ENCODE peak calls at places on chromosomes 11 and 22, in four cellular contexts. One of them, this sample, is unnamed.

GRCh38 chr11:32821517-32821916 is 8.2 kb upstream of the PRRG4 start:
- DNase-seq in epithelial cell of proximal tubule: no peak
- DNase-seq in lower leg skin: no peak
- DNase-seq in HT1080: peak
- DNase-seq in this sample: no peak

GRCh38 chr11:44611687-44612437 is 46.4 kb downstream of the CD82 start:
- DNase-seq in epithelial cell of proximal tubule: no peak
- DNase-seq in lower leg skin: no peak
- DNase-seq in HT1080: no peak
- DNase-seq in this sample: peak

GRCh38 chr22:39280250-39280649 is 35.5 kb upstream of the PDGFB start:
- DNase-seq in epithelial cell of proximal tubule: no peak
- DNase-seq in lower leg skin: no peak
- DNase-seq in HT1080: no peak
- DNase-seq in this sample: no peak

GRCh38 chr11:44601471-44602370 is 36.3 kb downstream of the CD82 start:
- DNase-seq in epithelial cell of proximal tubule: no peak
- DNase-seq in lower leg skin: no peak
- DNase-seq in HT1080: no peak
- DNase-seq in this sample: no peak

GRCh38 chr11:1125803-1126202 is 31.9 kb upstream of the MUC5AC start:
- DNase-seq in epithelial cell of proximal tubule: no peak
- DNase-seq in lower leg skin: no peak
- DNase-seq in HT1080: no peak
- DNase-seq in this sample: no peak

GRCh38 chr22:46574993-46575914 is 37.8 kb upstream of the CELSR1 start:
- DNase-seq in epithelial cell of proximal tubule: no peak
- DNase-seq in lower leg skin: no peak
- DNase-seq in HT1080: peak
- DNase-seq in this sample: no peak

GRCh38 chr22:37985751-37986281 is 1.5 kb upstream of the SOX10 start:
- DNase-seq in epithelial cell of proximal tubule: no peak
- DNase-seq in lower leg skin: no peak
- DNase-seq in HT1080: no peak
- DNase-seq in this sample: no peak

GRCh38 chr11:123569387-123569786 is 85.0 kb downstream of the SCN3B start:
- DNase-seq in epithelial cell of proximal tubule: no peak
- DNase-seq in lower leg skin: no peak
- DNase-seq in HT1080: no peak
- DNase-seq in this sample: no peak

GRCh38 chr11:9820260-9820659 is 156.4 kb downstream of the SWAP70 start:
- DNase-seq in epithelial cell of proximal tubule: no peak
- DNase-seq in lower leg skin: peak
- DNase-seq in HT1080: no peak
- DNase-seq in this sample: no peak

GRCh38 chr11:1299621-1300020 is 9.8 kb downstream of the TOLLIP start:
- DNase-seq in epithelial cell of proximal tubule: no peak
- DNase-seq in lower leg skin: peak
- DNase-seq in HT1080: no peak
- DNase-seq in this sample: no peak

GRCh38 chr11:12845739-12846358 is 163.3 kb upstream of the RASSF10 start:
- DNase-seq in epithelial cell of proximal tubule: no peak
- DNase-seq in lower leg skin: no peak
- DNase-seq in HT1080: peak
- DNase-seq in this sample: no peak

GRCh38 chr22:22770280-22770871 is 117.2 kb upstream of the IGLL5 start:
- DNase-seq in epithelial cell of proximal tubule: no peak
- DNase-seq in lower leg skin: no peak
- DNase-seq in HT1080: peak
- DNase-seq in this sample: no peak